ENCODE peak calls at places on chromosomes 6 and 20, in seven cellular contexts. W is fibroblast of pulmonary artery, Y is fibroblast of the aortic adventitia, M is IMR-90, B is pancreas, H is choroid plexus epithelial cell, P is heart right ventricle. J is an unnamed sample.

GRCh38 chr20:52996726-52997125 is 24.6 kb downstream of the TSHZ2 start:
- DNase-seq in W (no peak), Y (no peak), M (no peak), B (no peak), H (no peak), P (no peak), J (no peak)

GRCh38 chr20:3085571-3086072 is 1.1 kb upstream of the AVP start:
- DNase-seq in W (no peak), Y (no peak), M (no peak), B (no peak), H (no peak), P (no peak), J (no peak)

GRCh38 chr6:30127238-30128093 is 8.5 kb upstream of the TRIM40 start:
- DNase-seq in W (no peak), Y (no peak), M (no peak), B (peak; percentile 49), H (no peak), P (no peak), J (no peak)

GRCh38 chr6:42179956-42180335 is 6.8 kb downstream of the GUCA1A start:
- DNase-seq in W (no peak), Y (no peak), M (peak; percentile 32), B (no peak), H (no peak), P (no peak), J (no peak)

GRCh38 chr6:108746411-108746810 is 101.8 kb upstream of the ARMC2 start:
- DNase-seq in W (no peak), Y (no peak), M (no peak), B (no peak), H (no peak), P (no peak), J (no peak)

GRCh38 chr6:151141685-151142084 is 98.1 kb upstream of the AKAP12 start:
- DNase-seq in W (peak; percentile 92), Y (no peak), M (no peak), B (no peak), H (peak; percentile 81), P (peak; percentile 50), J (no peak)

GRCh38 chr6:7726416-7727149 is 684 bp downstream of the BMP6 start:
- DNase-seq in W (no peak), Y (peak; percentile 7), M (no peak), B (peak; percentile 73), H (no peak), P (no peak), J (peak; percentile 40)

GRCh38 chr6:85126448-85127178 is 323.3 kb upstream of the NT5E start:
- DNase-seq in W (peak; percentile 78), Y (peak; percentile 17), M (peak; percentile 2), B (no peak), H (peak; percentile 73), P (no peak), J (peak; percentile 60)

GRCh38 chr20:64137598-64138031 is 26.6 kb upstream of the MYT1 start:
- DNase-seq in W (no peak), Y (no peak), M (no peak), B (no peak), H (no peak), P (no peak), J (no peak)

GRCh38 chr6:158548418-158549161 is 11.3 kb upstream of the TMEM181 start:
- DNase-seq in W (no peak), Y (no peak), M (no peak), B (no peak), H (no peak), P (no peak), J (peak; percentile 42)

GRCh38 chr6:136405410-136406029 is 115.9 kb upstream of the BCLAF1 start:
- DNase-seq in W (peak; percentile 30), Y (no peak), M (no peak), B (no peak), H (peak; percentile 13), P (no peak), J (no peak)

GRCh38 chr6:35296931-35297330 is 687 bp upstream of the DEF6 start:
- DNase-seq in W (no peak), Y (no peak), M (no peak), B (no peak), H (no peak), P (no peak), J (no peak)

GRCh38 chr6:142374965-142375733 is 73.3 kb downstream of the ADGRG6 start:
- DNase-seq in W (peak; percentile 85), Y (peak; percentile 83), M (peak; percentile 83), B (no peak), H (peak; percentile 68), P (no peak), J (no peak)

GRCh38 chr6:142376115-142376514 is 74.3 kb downstream of the ADGRG6 start:
- DNase-seq in W (no peak), Y (no peak), M (no peak), B (no peak), H (no peak), P (no peak), J (no peak)

GRCh38 chr6:142374090-142374783 is 72.4 kb downstream of the ADGRG6 start:
- DNase-seq in W (no peak), Y (no peak), M (no peak), B (no peak), H (no peak), P (no peak), J (no peak)

GRCh38 chr6:142378138-142378875 is 76.5 kb downstream of the ADGRG6 start:
- DNase-seq in W (peak; percentile 95), Y (peak; percentile 99), M (peak; percentile 89), B (no peak), H (peak; percentile 80), P (peak; percentile 19), J (no peak)

GRCh38 chr6:142377112-142377848 is 75.5 kb downstream of the ADGRG6 start:
- DNase-seq in W (peak; percentile 60), Y (no peak), M (peak; percentile 26), B (no peak), H (peak; percentile 53), P (no peak), J (peak; percentile 18)
- H3K4me3 ChIP-seq in W (no peak overlapping the region), Y (no peak overlapping the region), M (no peak overlapping the region), B (no peak overlapping the region), H (no peak overlapping the region), P (no peak overlapping the region), J (no peak overlapping the region)

DNA sequence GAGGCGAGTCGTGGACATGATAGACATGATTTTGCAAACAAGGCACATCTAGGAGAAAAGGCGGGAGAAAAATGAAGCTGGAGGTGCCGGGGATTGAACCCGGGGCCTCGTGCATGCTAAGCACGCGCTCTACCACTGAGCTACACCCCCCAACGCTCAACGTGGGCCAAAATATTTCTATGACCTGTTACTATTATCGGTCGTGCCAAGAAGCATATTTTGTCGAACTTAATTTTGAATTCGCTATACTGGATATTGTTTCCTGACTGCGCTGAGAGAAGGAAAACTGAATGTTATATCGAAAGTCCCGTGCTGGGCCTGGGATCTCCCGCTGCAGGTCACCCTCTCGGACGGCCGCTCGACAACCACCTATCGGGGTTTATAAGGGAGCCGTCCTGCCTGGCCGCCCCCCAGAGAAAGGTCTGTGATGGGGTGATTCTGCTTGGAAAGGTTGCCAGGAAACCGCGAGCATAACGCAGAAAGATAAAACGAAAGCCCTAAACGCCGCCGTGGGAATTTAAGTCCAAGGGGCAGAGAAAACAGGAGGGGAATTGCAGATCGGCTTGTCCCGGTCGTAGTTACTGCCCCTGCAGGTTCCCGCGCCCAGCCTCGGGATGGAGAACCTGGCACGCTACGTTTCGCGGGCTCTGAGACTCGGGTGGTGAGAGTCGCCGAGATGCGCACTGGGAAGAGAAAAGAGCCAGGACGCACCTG is 60.0 kb downstream of the TRIM27 start:
- DNase-seq in W (peak; percentile 90), Y (peak; percentile 92), M (peak; percentile 82), B (peak; percentile 79), H (peak; percentile 89), P (peak; percentile 62), J (peak; percentile 96)
- TF ChIP-seq CTCF in W (no peak), Y (no peak), M (no peak), B (no peak), H (no peak), P (no peak), J (no peak)

GRCh38 chr6:121686611-121687023 is 251.2 kb downstream of the GJA1 start:
- DNase-seq in W (no peak), Y (no peak), M (no peak), B (peak; percentile 70), H (no peak), P (no peak), J (no peak)
- H3K4me3 ChIP-seq in W (no peak overlapping the region), Y (no peak overlapping the region), M (no peak overlapping the region), B (no peak overlapping the region), H (peak overlapping the region; percentile 42), P (no peak overlapping the region), J (no peak overlapping the region)

GRCh38 chr6:31352497-31353368 is 4.2 kb downstream of the HLA-B start:
- DNase-seq in W (no peak), Y (no peak), M (no peak), B (no peak), H (no peak), P (no peak), J (no peak)

GRCh38 chr6:31353508-31353907 is 3.5 kb downstream of the HLA-B start:
- DNase-seq in W (no peak), Y (no peak), M (no peak), B (no peak), H (no peak), P (no peak), J (no peak)

GRCh38 chr6:31351734-31352496 is 5.1 kb downstream of the HLA-B start:
- DNase-seq in W (no peak), Y (no peak), M (no peak), B (no peak), H (no peak), P (no peak), J (no peak)

GRCh38 chr6:31350973-31351733 is 5.8 kb downstream of the HLA-B start:
- DNase-seq in W (no peak), Y (no peak), M (no peak), B (no peak), H (no peak), P (no peak), J (no peak)

GRCh38 chr6:31350551-31350950 is 6.4 kb downstream of the HLA-B start:
- DNase-seq in W (no peak), Y (no peak), M (no peak), B (no peak), H (no peak), P (no peak), J (no peak)
- TF ChIP-seq CTCF in W (no peak), Y (no peak), M (no peak), B (no peak), H (no peak), P (no peak), J (no peak)

J was measured in WERI-Rb-1.